ENCODE peak calls at places on chromosome 18, in ten cellular contexts. F, L, T, P, D, R, Q, W, N and U are unnamed samples.

GRCh38 chr18:76462326-76462694 is 32.7 kb downstream of the ZNF516 start:
- DNase-seq in W (no peak), R (no peak), T (no peak), P (no peak), L (no peak), Q (peak; percentile 71), F (no peak), N (no peak), D (no peak), U (no peak)

GRCh38 chr18:31942301-31942998 is 478 bp downstream of the TRAPPC8 start:
- DNase-seq in P (no peak), L (peak; percentile 54), W (no peak), F (peak; percentile 0), D (peak; percentile 52), Q (no peak), T (peak; percentile 67), R (no peak), N (peak; percentile 72), U (peak; percentile 19)

GRCh38 chr18:23740105-23740830 is 51.0 kb downstream of the LAMA3 start:
- DNase-seq in Q (no peak), T (peak; percentile 34), D (peak; percentile 46), F (no peak), L (no peak), R (no peak), N (peak; percentile 21), W (peak; percentile 30), P (peak; percentile 75), U (peak; percentile 33)

GRCh38 chr18:62070306-62070705 is 116.5 kb downstream of the PIGN start:
- DNase-seq in F (no peak), Q (no peak), D (peak; percentile 23), R (no peak), L (no peak), T (no peak), N (no peak), P (no peak), W (peak; percentile 15), U (no peak)

GRCh38 chr18:7577706-7578105 is 10.6 kb downstream of the PTPRM start:
- DNase-seq in F (no peak), R (no peak), Q (no peak), L (no peak), T (no peak), D (peak; percentile 66), N (no peak), P (no peak), W (no peak), U (no peak)

GRCh38 chr18:56124186-56124585 is 514.2 kb downstream of the TXNL1 start:
- DNase-seq in N (no peak), P (no peak), D (peak; percentile 22), Q (no peak), W (peak; percentile 44), L (no peak), R (no peak), F (no peak), T (no peak), U (peak; percentile 81)

GRCh38 chr18:41501848-41502247 is 453.2 kb upstream of the PIK3C3 start:
- DNase-seq in T (no peak), Q (no peak), R (no peak), F (peak; percentile 16), W (no peak), L (no peak), D (no peak), P (no peak), N (no peak), U (no peak)

GRCh38 chr18:70415823-70416488 is 127.1 kb downstream of the SOCS6 start:
- DNase-seq in P (no peak), N (no peak), D (no peak), W (no peak), T (no peak), R (no peak), Q (no peak), F (peak; percentile 41), L (no peak), U (no peak)

GRCh38 chr18:70044626-70045025 is 97.0 kb upstream of the CD226 start:
- DNase-seq in P (no peak), T (no peak), N (no peak), Q (no peak), F (no peak), W (peak; percentile 84), L (no peak), R (no peak), D (peak; percentile 97), U (peak; percentile 84)

GRCh38 chr18:51235011-51235789 is 37.7 kb upstream of the MEX3C start:
- DNase-seq in F (peak; percentile 25), Q (no peak), W (no peak), T (no peak), P (no peak), R (no peak), N (no peak), L (peak; percentile 68), D (peak; percentile 40), U (no peak)

GRCh38 chr18:76672627-76673026 is 149.7 kb upstream of the ZNF236 start:
- DNase-seq in L (no peak), T (no peak), D (peak; percentile 26), R (no peak), Q (no peak), N (no peak), W (no peak), P (no peak), F (no peak), U (no peak)

GRCh38 chr18:61025596-61025995 is 307.6 kb upstream of the CDH20 start:
- DNase-seq in F (no peak), R (no peak), N (peak; percentile 14), Q (no peak), D (no peak), P (no peak), W (no peak), T (no peak), L (no peak), U (no peak)

GRCh38 chr18:7784171-7784570 is 217.1 kb downstream of the PTPRM start:
- DNase-seq in W (no peak), T (no peak), D (no peak), L (no peak), R (no peak), N (no peak), F (no peak), P (no peak), Q (no peak), U (no peak)

GRCh38 chr18:32086866-32087265 is 4.8 kb upstream of the RNF138 start:
- DNase-seq in W (no peak), D (peak; percentile 22), T (no peak), F (no peak), N (no peak), L (no peak), R (no peak), Q (no peak), P (no peak), U (no peak)

GRCh38 chr18:79427368-79428225 is 31.9 kb downstream of the NFATC1 start:
- DNase-seq in L (no peak), F (no peak), P (no peak), D (no peak), T (no peak), N (no peak), Q (no peak), W (no peak), R (no peak), U (no peak)

GRCh38 chr18:677951-678363 is 20.5 kb downstream of the TYMS start:
- DNase-seq in L (no peak), F (no peak), W (no peak), N (no peak), D (no peak), R (peak; percentile 34), Q (no peak), P (no peak), T (no peak), U (no peak)